ENCODE peak calls at places on chromosomes 13 and 19, in five cellular contexts. O is adrenal gland, Q is GM12891, B is lower leg skin, S is transverse colon. Z is an unnamed sample.

GRCh38 chr19:41870401-41870873 is 6.6 kb upstream of the CD79A start:
- DNase-seq in O (no peak), Q (no peak), B (no peak), S (no peak), Z (peak)

GRCh38 chr13:86918682-86919081 is 752.5 kb upstream of the SLITRK5 start:
- DNase-seq in O (no peak), Q (no peak), B (no peak), S (no peak), Z (no peak)

GRCh38 chr13:48009298-48009697 is 8.2 kb upstream of the SUCLA2 start:
- DNase-seq in O (no peak), Q (no peak), B (no peak), S (peak), Z (peak)

GRCh38 chr13:39498471-39499114 is 104.4 kb downstream of the LHFPL6 start:
- DNase-seq in O (no peak), Q (no peak), B (no peak), S (no peak), Z (no peak)

GRCh38 chr13:50911051-50911690 is 1.6 kb downstream of the RNASEH2B start:
- DNase-seq in O (no peak), Q (no peak), B (no peak), S (no peak), Z (no peak)

GRCh38 chr13:91988331-91988730 is 589.9 kb downstream of the GPC5 start:
- DNase-seq in O (no peak), Q (no peak), B (no peak), S (no peak), Z (no peak)

GRCh38 chr13:56670563-56670962 is 470.2 kb upstream of the PRR20A start:
- DNase-seq in O (no peak), Q (no peak), B (no peak), S (no peak), Z (no peak)

GRCh38 chr13:41693434-41693833 is 236.1 kb downstream of the RGCC start:
- DNase-seq in O (no peak), Q (no peak), B (no peak), S (no peak), Z (no peak)

GRCh38 chr19:13282486-13283065 is 132.4 kb downstream of the IER2 start:
- DNase-seq in O (no peak), Q (no peak), B (no peak), S (no peak), Z (no peak)

GRCh38 chr13:50527612-50528509 is 315.6 kb downstream of the DLEU7 start:
- DNase-seq in O (peak), Q (no peak), B (no peak), S (no peak), Z (no peak)

GRCh38 chr13:50691176-50691681 is 152.3 kb downstream of the DLEU7 start:
- DNase-seq in O (no peak), Q (no peak), B (no peak), S (no peak), Z (no peak)

GRCh38 chr13:111429064-111429558 is 108.7 kb downstream of the TEX29 start:
- DNase-seq in O (peak), Q (peak), B (no peak), S (peak), Z (peak)

GRCh38 chr13:94411747-94412146 is 67.7 kb downstream of the DCT start:
- DNase-seq in O (no peak), Q (no peak), B (no peak), S (no peak), Z (no peak)

GRCh38 chr13:109545964-109546363 is 240.4 kb downstream of the IRS2 start:
- DNase-seq in O (no peak), Q (no peak), B (no peak), S (no peak), Z (no peak)

GRCh38 chr13:90502762-90503161 is 844.7 kb upstream of the MIR17HG start:
- DNase-seq in O (no peak), Q (no peak), B (no peak), S (no peak), Z (no peak)

GRCh38 chr13:39110518-39111097 is 72.4 kb downstream of the NHLRC3 start:
- DNase-seq in O (no peak), Q (no peak), B (no peak), S (no peak), Z (no peak)

GRCh38 chr13:47747901-47748300 is 253.2 kb downstream of the SUCLA2 start:
- DNase-seq in O (no peak), Q (no peak), B (no peak), S (no peak), Z (no peak)

GRCh38 chr13:52454459-52454824 is 836 bp upstream of the CKAP2 start:
- DNase-seq in O (peak), Q (no peak), B (no peak), S (peak), Z (no peak)

GRCh38 chr13:55727683-55728082 is 1413.0 kb upstream of the PRR20A start:
- DNase-seq in O (no peak), Q (no peak), B (no peak), S (no peak), Z (no peak)

GRCh38 chr19:10808937-10809655 is 26.9 kb downstream of the TMED1 start:
- DNase-seq in O (no peak), Q (no peak), B (no peak), S (no peak), Z (peak)

GRCh38 chr19:29521291-29522075 is 4.3 kb upstream of the VSTM2B start:
- DNase-seq in O (no peak), Q (no peak), B (no peak), S (no peak), Z (no peak)

GRCh38 chr13:35162420-35162819 is 220.3 kb downstream of the NBEA start:
- DNase-seq in O (no peak), Q (no peak), B (no peak), S (no peak), Z (no peak)

GRCh38 chr13:105817011-105817410 is 718.5 kb downstream of the EFNB2 start:
- DNase-seq in O (no peak), Q (no peak), B (no peak), S (no peak), Z (no peak)

GRCh38 chr13:99626461-99627082 is 125.3 kb downstream of the TM9SF2 start:
- DNase-seq in O (no peak), Q (no peak), B (no peak), S (no peak), Z (peak)

DNA sequence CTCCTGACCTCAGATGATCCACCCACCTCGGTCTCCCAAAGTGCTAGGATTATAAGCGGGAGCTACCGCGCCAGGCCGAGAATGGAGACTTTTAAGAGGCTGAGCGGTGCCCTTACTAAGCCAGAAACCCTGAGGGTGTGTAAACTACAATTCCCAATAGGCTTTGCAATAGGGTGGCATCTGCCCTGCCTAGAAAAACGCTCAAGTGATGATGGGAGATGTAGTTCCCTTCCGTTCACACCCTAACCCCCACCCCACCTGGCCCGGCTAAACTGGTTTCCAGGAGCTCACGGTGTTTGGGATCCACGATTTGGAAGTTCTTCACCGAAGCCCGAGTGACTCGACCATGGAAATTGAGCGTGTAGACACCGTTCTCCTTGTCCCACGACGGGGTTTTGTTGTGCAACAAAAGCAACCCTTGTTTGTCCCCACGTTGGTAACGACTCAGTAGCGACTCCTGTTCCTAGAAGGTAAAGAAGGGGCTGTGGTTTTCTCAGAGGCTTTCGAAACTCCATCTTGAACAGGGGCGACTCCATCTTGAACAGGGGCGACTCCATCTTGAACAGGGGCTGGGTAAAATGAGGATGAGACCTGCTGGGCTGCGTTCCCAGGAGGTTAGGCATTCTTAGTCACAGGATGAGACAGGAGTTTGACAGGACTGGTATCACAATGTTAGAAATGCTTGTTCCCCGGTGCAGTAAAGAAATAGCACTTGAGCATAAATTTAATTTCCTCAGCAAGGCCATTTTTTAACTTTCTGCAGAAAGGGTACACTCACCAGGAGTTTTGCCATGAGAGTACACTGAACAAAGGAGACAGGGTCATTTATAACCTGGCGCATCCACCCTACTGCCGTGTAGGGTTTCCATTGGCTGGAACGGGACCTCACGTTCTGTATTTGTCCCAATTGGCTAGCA is 9.8 kb downstream of the PPP1R15A start:
- DNase-seq in O (peak), Q (no peak), B (no peak), S (no peak), Z (no peak)
- TF ChIP-seq POLR2A in O (no peak), Q (no peak), B (no peak), S (no peak), Z (no peak)

DNA sequence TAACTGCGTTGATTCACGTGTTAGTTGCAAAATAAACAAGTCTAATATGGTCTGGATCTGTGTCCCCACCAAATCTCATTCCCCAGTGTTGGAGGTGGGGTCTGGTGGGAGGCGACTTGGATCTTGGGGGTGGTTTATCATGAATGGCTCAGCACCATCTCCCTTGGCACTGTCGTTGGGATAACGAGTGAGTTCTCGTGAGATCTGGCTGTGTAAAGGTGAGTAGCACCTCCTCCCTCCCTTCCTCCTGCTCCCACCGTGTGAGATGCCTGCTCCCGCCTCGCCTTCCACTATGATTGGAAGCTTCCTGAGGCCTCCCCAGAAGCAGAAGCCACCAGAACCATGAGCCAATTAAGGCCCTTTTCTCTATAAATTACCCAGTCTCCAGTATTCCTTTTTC is 4.8 kb downstream of the PEAK3 start:
- DNase-seq in O (no peak), Q (no peak), B (no peak), S (no peak), Z (no peak)
- TF ChIP-seq POLR2A in O (no peak), Q (no peak), B (no peak), S (no peak), Z (no peak)

GRCh38 chr19:4403005-4403761 is 743 bp downstream of the CHAF1A start:
- DNase-seq in O (no peak), Q (no peak), B (no peak), S (no peak), Z (no peak)

GRCh38 chr19:4405977-4406376 is 3.5 kb downstream of the CHAF1A start:
- DNase-seq in O (no peak), Q (no peak), B (no peak), S (no peak), Z (no peak)

GRCh38 chr19:4399871-4400768 is at the start of gene SH3GL1:
- DNase-seq in O (peak), Q (peak), B (peak), S (peak), Z (peak)

GRCh38 chr19:4401482-4402170 is 814 bp upstream of the CHAF1A start:
- DNase-seq in O (no peak), Q (no peak), B (no peak), S (no peak), Z (no peak)

DNA sequence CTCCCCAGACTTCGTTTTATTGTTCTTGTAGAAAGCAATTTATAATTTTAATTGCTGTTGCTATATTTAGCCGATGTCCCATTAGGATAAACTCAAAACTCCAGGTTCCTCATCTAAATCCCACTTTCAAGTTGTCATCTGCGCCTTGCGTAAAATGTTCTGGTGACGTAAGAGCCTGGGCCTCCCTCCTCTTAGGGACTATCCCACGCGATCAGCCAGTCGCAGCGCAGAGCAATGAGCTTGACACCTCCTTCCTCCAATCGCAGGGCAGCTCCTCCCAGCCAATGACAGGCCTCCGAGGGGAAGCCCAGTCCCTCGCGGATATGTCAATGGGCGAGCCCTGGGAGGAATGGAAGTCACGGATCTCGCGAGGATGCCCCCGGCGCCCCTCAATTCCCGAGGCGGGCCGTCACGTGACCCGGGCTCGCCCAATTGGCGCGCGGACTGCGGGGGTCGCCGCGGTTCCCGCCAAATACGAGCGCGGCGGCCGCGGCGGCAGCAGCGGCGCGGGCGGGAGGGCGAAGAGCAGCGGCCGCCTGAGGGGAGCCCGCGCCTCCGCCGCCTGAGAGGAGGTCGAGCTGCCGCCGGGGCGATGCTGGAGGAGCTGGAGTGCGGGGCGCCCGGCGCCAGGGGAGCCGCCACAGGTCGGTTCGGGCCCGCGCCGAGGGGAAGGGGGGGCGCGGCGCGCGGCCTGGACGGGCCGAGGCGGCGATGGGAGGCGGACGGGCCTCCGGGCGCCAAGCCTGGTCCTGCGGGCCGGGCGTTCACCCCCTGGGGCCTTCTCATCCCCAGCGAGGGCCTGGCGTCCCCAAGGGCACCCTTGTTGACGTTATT is at the start of gene CHAF1A:
- DNase-seq in O (peak), Q (peak), B (peak), S (peak), Z (peak)
- TF ChIP-seq POLR2A in O (no peak), Q (no peak), B (no peak), S (peak), Z (peak)

DNA sequence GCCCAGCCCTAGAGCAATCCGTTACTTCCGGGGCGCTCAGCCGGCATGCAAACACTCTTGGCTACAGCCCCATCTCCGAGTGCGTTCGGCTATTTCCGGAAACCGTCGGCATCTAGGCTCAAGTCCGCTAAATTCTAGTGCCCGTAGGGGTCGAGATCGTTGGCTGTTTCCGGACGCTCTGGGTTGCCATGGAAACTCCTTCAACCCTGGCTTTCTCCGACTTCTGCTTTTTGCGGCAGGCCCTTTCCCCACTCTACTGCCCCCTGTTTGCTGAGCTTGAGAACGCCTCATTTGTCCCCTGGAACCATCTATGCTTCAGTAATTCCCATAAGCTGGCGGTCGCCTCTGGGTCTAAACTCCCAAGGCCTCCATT is 533 bp upstream of the PIK3R2 start:
- DNase-seq in O (peak), Q (peak), B (peak), S (peak), Z (peak)
- TF ChIP-seq POLR2A in O (no peak), Q (peak), B (no peak), S (no peak), Z (peak)

GRCh38 chr13:20127563-20128458 is 33.0 kb downstream of the GJA3 start:
- DNase-seq in O (peak), Q (no peak), B (peak), S (peak), Z (no peak)
- TF ChIP-seq POLR2A in O (no peak), Q (no peak), B (no peak), S (peak), Z (no peak)

GRCh38 chr19:2678043-2678671 is 24.3 kb downstream of the GNG7 start:
- DNase-seq in O (no peak), Q (peak), B (no peak), S (peak), Z (no peak)

GRCh38 chr19:2683430-2683995 is 19.0 kb downstream of the GNG7 start:
- DNase-seq in O (no peak), Q (no peak), B (no peak), S (no peak), Z (no peak)

GRCh38 chr19:2685204-2685704 is 17.2 kb downstream of the GNG7 start:
- DNase-seq in O (no peak), Q (no peak), B (no peak), S (no peak), Z (no peak)

GRCh38 chr19:2679439-2679838 is 23.1 kb downstream of the GNG7 start:
- DNase-seq in O (no peak), Q (no peak), B (no peak), S (no peak), Z (no peak)

GRCh38 chr19:2680808-2681207 is 21.7 kb downstream of the GNG7 start:
- DNase-seq in O (no peak), Q (no peak), B (no peak), S (no peak), Z (no peak)
- TF ChIP-seq POLR2A in O (no peak), Q (no peak), B (no peak), S (no peak), Z (no peak)

GRCh38 chr19:1883784-1884183 is 1.5 kb downstream of the ABHD17A start:
- DNase-seq in O (no peak), Q (no peak), B (no peak), S (no peak), Z (no peak)

GRCh38 chr19:1882786-1883692 is 2.3 kb downstream of the ABHD17A start:
- DNase-seq in O (no peak), Q (no peak), B (no peak), S (no peak), Z (no peak)

GRCh38 chr19:1880611-1881392 is 4.5 kb downstream of the ABHD17A start:
- DNase-seq in O (no peak), Q (no peak), B (no peak), S (no peak), Z (no peak)

GRCh38 chr19:1884291-1884718 is 991 bp downstream of the ABHD17A start:
- DNase-seq in O (no peak), Q (no peak), B (no peak), S (peak), Z (no peak)

DNA sequence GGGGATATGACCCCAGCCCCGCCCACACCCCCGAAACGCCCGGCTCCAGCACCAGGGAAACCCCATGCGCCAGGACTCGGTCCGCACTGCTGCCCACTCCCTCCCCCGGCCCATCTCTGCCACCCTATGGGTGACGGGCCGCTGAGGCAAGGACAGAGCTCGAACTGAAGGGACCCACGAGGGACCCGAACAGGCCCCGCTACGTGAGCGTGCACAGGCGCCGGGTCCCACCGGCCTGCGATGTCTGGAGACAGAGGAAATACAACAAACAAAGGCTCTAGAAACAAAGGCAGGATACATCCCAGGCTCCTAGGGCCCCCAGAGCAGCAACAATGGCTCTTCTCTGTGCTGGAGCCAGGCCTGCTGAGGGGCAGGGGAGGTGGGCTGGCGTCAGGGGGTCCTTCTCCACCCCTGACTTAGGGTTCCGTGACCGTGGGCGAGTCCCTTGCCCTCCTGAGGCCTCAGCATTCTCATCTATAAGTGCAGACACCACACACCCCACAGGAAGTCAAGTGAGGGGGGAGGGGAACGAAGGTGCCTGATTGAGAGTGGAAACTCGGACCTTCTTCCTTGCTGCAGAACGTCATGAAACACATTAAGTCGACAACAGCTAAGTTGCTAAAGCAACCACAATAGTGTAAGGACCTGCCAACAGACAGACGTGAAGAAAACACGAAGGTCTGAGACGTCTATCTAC is 3.1 kb downstream of the ABHD17A start:
- DNase-seq in O (no peak), Q (no peak), B (no peak), S (peak), Z (no peak)
- TF ChIP-seq POLR2A in O (no peak), Q (no peak), B (no peak), S (no peak), Z (no peak)

DNA sequence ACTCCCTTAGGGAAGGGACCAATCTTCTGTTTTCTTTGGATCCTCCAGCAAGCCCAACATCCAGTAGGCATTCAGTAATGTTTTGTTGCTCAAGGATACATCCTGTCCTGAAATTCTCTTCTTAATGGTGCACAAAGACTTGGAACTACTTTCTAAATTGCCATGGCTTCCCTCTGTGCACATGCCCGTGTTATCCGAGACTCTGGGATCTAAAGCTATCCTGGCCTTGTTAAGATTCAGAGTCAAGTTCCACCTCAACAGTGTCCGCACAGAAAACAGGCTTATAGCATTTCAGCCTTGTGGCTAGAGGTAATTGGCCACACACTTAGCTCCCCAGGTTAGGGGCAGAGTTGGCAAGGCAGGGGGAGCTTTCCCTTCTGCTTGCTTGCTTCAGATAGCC is 71.8 kb downstream of the CBY2 start:
- DNase-seq in O (no peak), Q (no peak), B (no peak), S (no peak), Z (no peak)
- TF ChIP-seq POLR2A in O (no peak), Q (no peak), B (no peak), S (no peak), Z (no peak)

Z was measured in H54.